ENCODE peak calls at places on chromosome 20, in five cellular contexts. T, D, E, M and S are unnamed samples. For H3K4me1, the result is how much of the 10 kb centered on the place peaks cover.

GRCh38 chr20:57685134-57685851 is 24.5 kb downstream of the PMEPA1 start:
- DNase-seq in T (no peak), M (no peak), D (no peak), E (no peak), S (no peak)

GRCh38 chr20:62306440-62307187 is 3.8 kb downstream of the ADRM1 start:
- DNase-seq in D (no peak), E (no peak), T (no peak), M (peak), S (no peak)

GRCh38 chr20:18477821-18478220 is 10.6 kb downstream of the POLR3F start:
- DNase-seq in D (no peak), T (no peak), M (no peak), E (no peak), S (no peak)

GRCh38 chr20:43736588-43737091 is 9.8 kb upstream of the GTSF1L start:
- DNase-seq in D (no peak), E (no peak), T (peak), M (no peak), S (no peak)

GRCh38 chr20:62806383-62807050 is 1.9 kb downstream of the OGFR start:
- DNase-seq in E (no peak), D (no peak), T (no peak), M (no peak), S (no peak)

GRCh38 chr20:45823949-45824835 is 2.9 kb downstream of the TNNC2 start:
- DNase-seq in E (peak), M (peak), D (peak), T (no peak), S (no peak)

GRCh38 chr20:15875446-15875845 is 697.8 kb downstream of the KIF16B start:
- DNase-seq in T (no peak), M (no peak), D (no peak), E (no peak), S (no peak)

GRCh38 chr20:652611-653109 is 340 bp downstream of the SRXN1 start:
- DNase-seq in D (no peak), E (peak), T (peak), M (peak), S (no peak)

GRCh38 chr20:20410678-20411077 is 42.8 kb downstream of the INSM1 start:
- DNase-seq in D (no peak), M (no peak), T (peak), E (peak), S (no peak)

GRCh38 chr20:52422574-52423463 is 231.2 kb upstream of the ZFP64 start:
- DNase-seq in T (no peak), M (no peak), E (no peak), D (no peak), S (no peak)

GRCh38 chr20:23282546-23282945 is 68.0 kb upstream of the NXT1 start:
- DNase-seq in T (no peak), M (no peak), E (no peak), D (no peak), S (no peak)

GRCh38 chr20:39458452-39458851 is 496.3 kb downstream of the DHX35 start:
- DNase-seq in T (no peak), M (no peak), E (no peak), D (no peak), S (no peak)

GRCh38 chr20:61917459-61917858 is 148.2 kb downstream of the TAF4 start:
- DNase-seq in T (no peak), E (no peak), M (no peak), D (no peak), S (no peak)

GRCh38 chr20:23100021-23100753 is 14.1 kb upstream of the CD93 start:
- DNase-seq in E (no peak), D (no peak), M (no peak), T (no peak), S (no peak)

GRCh38 chr20:63876489-63877036 is 11.5 kb downstream of the TPD52L2 start:
- DNase-seq in M (no peak), T (no peak), E (no peak), D (no peak), S (no peak)
- H3K4me3 ChIP-seq in M (no peak), T (no peak), E (no peak), D (no peak), S (no peak)

DNA sequence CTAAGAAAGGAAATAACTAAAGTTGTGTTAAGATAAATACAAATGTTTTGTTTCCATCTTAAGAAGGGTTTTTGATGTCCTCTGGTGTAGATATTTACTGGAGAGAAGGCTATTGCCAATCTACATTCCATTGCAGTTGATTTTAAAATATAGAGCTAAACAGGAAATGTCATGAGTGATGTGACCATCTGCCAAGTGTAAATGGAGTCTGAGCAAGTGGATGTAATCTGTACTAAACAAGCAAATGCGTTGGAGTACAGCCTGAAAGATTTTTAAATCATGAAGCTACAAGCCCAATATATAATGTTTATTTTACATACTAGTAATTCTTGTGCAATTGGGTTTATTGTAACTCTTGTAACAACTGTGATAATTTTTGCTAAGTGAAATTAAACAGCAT is 47.0 kb upstream of the FLRT3 start:
- DNase-seq in D (no peak), T (no peak), M (no peak), E (no peak), S (no peak)
- H3K4me1 ChIP-seq in D (under half), T (under half), M (under half), E (under half), S (under half)

GRCh38 chr20:25233016-25233772 is 14.7 kb upstream of the PYGB start:
- DNase-seq in D (no peak), M (peak), T (no peak), E (peak), S (peak)
- TF ChIP-seq EP300 in D (no peak), M (peak), T (no peak), E (no peak), S (no peak)

GRCh38 chr20:32207626-32208498 is at the start of the genes PLAGL2 and POFUT1:
- DNase-seq in M (peak), D (peak), E (peak), T (peak), S (peak)
- H3K4me3 ChIP-seq in M (peak), D (peak), E (peak), T (peak), S (peak)

GRCh38 chr20:50583422-50584150 is 73.4 kb downstream of the PTPN1 start:
- DNase-seq in M (no peak), E (no peak), D (no peak), T (no peak), S (no peak)
- H3K4me1 ChIP-seq in M (under half), E (under half), D (under half), T (under half), S (under half)

DNA sequence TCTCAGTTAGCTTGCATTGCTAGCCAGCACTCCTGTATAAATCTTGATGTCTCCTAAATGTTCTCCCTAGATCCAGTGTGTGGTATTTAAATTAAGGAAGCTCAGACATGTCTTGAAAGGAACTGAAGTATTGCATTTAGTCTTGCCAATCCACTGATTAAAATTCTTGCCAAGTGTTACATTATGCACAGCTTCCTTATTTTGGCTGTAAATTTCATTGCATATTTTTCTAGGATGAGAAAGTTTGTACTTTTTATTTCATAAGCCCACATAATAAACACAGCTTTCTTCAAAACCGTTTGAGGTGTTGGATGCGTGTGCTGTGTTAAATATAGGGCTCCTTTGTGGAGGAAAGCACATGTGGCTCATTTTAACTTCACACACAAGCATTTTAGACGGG is 329.8 kb upstream of the FLRT3 start:
- DNase-seq in E (no peak), M (no peak), T (no peak), D (no peak), S (no peak)
- TF ChIP-seq EP300 in E (no peak), M (no peak), T (no peak), D (no peak), S (no peak)

GRCh38 chr20:51021067-51022025 is 1.6 kb downstream of the KCNG1 start:
- DNase-seq in M (no peak), E (no peak), D (peak), T (no peak), S (no peak)
- H3K4me3 ChIP-seq in M (peak), E (no peak), D (no peak), T (no peak), S (no peak)

GRCh38 chr20:25044261-25044560 is 13.7 kb downstream of the ACSS1 start:
- DNase-seq in E (no peak), M (no peak), D (no peak), T (no peak), S (no peak)
- H3K4me1 ChIP-seq in E (half or more), M (under half), D (under half), T (under half), S (half or more)